ENCODE peak calls at places on chromosome 12, in four cellular contexts. W is T follicular helper cell, B is endothelial cell, R is iris pigment epithelial cell. U is an unnamed sample.

GRCh38 chr12:47818007-47818376 is 1.7 kb downstream of the HDAC7 start:
- DNase-seq in W (no peak), R (no peak), B (no peak), U (no peak)

GRCh38 chr12:47729233-47729632 is 3.9 kb upstream of the ENDOU start:
- DNase-seq in W (no peak), R (no peak), B (no peak), U (no peak)

GRCh38 chr12:46801293-46801692 is 24.5 kb downstream of the SLC38A4 start:
- DNase-seq in W (no peak), B (no peak), R (no peak), U (no peak)

GRCh38 chr12:104529130-104529874 is 72.6 kb downstream of the CHST11 start:
- DNase-seq in R (no peak), W (no peak), B (no peak), U (no peak)

GRCh38 chr12:58425481-58426392 is 484.4 kb downstream of the ATP23 start:
- DNase-seq in B (no peak), R (peak), W (no peak), U (no peak)

GRCh38 chr12:131131077-131131807 is 177.5 kb downstream of the ADGRD1 start:
- DNase-seq in W (no peak), R (no peak), B (peak), U (no peak)

GRCh38 chr12:24360057-24360456 is 410.6 kb upstream of the SOX5 start:
- DNase-seq in W (no peak), B (no peak), R (peak), U (no peak)

GRCh38 chr12:14741153-14741552 is 44.8 kb upstream of the GUCY2C start:
- DNase-seq in B (no peak), W (no peak), R (no peak), U (no peak)

GRCh38 chr12:27940756-27941402 is 31.7 kb downstream of the PTHLH start:
- DNase-seq in W (peak), R (peak), B (peak), U (peak)

GRCh38 chr12:70925542-70925941 is 5.0 kb upstream of the PTPRR start:
- DNase-seq in W (no peak), B (no peak), R (no peak), U (no peak)

GRCh38 chr12:120101182-120101581 is 15.4 kb downstream of the RAB35 start:
- DNase-seq in R (no peak), W (no peak), B (no peak), U (no peak)

GRCh38 chr12:18629916-18630315 is 107.9 kb downstream of the PLCZ1 start:
- DNase-seq in B (no peak), R (no peak), W (no peak), U (no peak)

GRCh38 chr12:107145397-107145796 is 52.0 kb upstream of the CRY1 start:
- DNase-seq in W (no peak), R (peak), B (no peak), U (no peak)

GRCh38 chr12:94555687-94556086 is 94.7 kb downstream of the TMCC3 start:
- DNase-seq in B (no peak), W (no peak), R (no peak), U (no peak)

GRCh38 chr12:112015938-112016337 is 2.7 kb downstream of the ERP29 start:
- DNase-seq in R (no peak), W (no peak), B (no peak), U (no peak)

GRCh38 chr12:108430245-108430644 is 84.8 kb upstream of the FICD start:
- DNase-seq in W (no peak), B (no peak), R (peak), U (no peak)

GRCh38 chr12:50568338-50569155 is 63.8 kb downstream of the DIP2B start:
- DNase-seq in B (no peak), W (no peak), R (peak), U (no peak)

GRCh38 chr12:107801150-107801549 is 26.6 kb downstream of the ASCL4 start:
- DNase-seq in B (no peak), R (peak), W (no peak), U (no peak)